ENCODE peak calls at places on chromosomes 13 and 19, in four cellular contexts. B, U, I and F are unnamed samples.
A peak's percentile ranks its signal among the peaks of the same experiment; 100 is the strongest.

GRCh38 chr19:29837448-29837961 is 25.7 kb downstream of the CCNE1 start:
- DNase-seq in I (no peak), B (no peak), U (no peak), F (no peak)

GRCh38 chr13:93262729-93263128 is 36.1 kb downstream of the GPC6 start:
- DNase-seq in I (no peak), U (no peak), B (no peak), F (no peak)

GRCh38 chr13:110617326-110618072 is 2.2 kb downstream of the NAXD start:
- DNase-seq in U (no peak), I (peak; percentile 43), B (no peak), F (no peak)

GRCh38 chr13:96899946-96900345 is 94.3 kb downstream of the OXGR1 start:
- DNase-seq in I (no peak), U (no peak), B (no peak), F (no peak)

GRCh38 chr13:42484396-42484795 is 89.6 kb upstream of the TNFSF11 start:
- DNase-seq in U (no peak), I (no peak), B (no peak), F (no peak)

GRCh38 chr19:31223805-31224534 is 125.3 kb downstream of the TSHZ3 start:
- DNase-seq in I (no peak), U (no peak), B (no peak), F (no peak)

GRCh38 chr13:110108348-110109139 is 198.4 kb downstream of the COL4A1 start:
- DNase-seq in U (peak; percentile 93), I (peak; percentile 78), B (peak; percentile 85), F (peak; percentile 51)

GRCh38 chr19:2631213-2631821 is 71.2 kb downstream of the GNG7 start:
- DNase-seq in U (no peak), B (no peak), I (no peak), F (no peak)

GRCh38 chr13:39347926-39348901 is 254.8 kb downstream of the LHFPL6 start:
- DNase-seq in B (no peak), U (peak; percentile 85), I (no peak), F (peak; percentile 13)

GRCh38 chr19:22622901-22623840 is 11.0 kb upstream of the ZNF492 start:
- DNase-seq in B (no peak), U (no peak), I (peak; percentile 44), F (no peak)

GRCh38 chr19:37987356-37988332 is 80.6 kb downstream of the SIPA1L3 start:
- DNase-seq in U (peak; percentile 88), B (no peak), I (no peak), F (no peak)

GRCh38 chr13:92137519-92137918 is 739.1 kb downstream of the GPC5 start:
- DNase-seq in I (no peak), B (no peak), U (no peak), F (no peak)

DNA sequence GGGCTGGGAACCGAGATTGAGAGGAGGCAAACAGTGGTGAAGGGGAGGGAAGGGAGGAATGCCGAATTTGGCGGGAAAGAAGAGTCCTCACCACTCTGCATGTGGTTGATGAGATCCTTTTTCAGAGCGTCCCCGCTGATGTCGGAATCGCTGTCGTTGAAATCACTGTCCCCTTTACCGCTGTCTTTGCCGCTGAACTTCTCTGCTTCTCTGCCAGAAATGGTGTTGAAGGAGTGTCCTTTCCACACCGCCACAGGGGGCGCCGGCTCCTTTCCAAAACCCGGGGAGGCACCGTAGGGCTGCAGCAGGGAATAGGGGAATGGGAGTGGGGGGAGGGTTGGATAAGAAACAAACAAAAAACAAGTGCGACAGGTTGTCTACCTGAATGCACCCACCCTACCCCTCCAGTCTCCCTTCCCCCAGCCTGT is 3.1 kb downstream of the PCDH8 start:
- DNase-seq in U (peak; percentile 79), I (no peak), B (no peak), F (peak; percentile 43)
- TF ChIP-seq CTCF in U (no peak), I (no peak), B (no peak), F (peak; percentile 54)

DNA sequence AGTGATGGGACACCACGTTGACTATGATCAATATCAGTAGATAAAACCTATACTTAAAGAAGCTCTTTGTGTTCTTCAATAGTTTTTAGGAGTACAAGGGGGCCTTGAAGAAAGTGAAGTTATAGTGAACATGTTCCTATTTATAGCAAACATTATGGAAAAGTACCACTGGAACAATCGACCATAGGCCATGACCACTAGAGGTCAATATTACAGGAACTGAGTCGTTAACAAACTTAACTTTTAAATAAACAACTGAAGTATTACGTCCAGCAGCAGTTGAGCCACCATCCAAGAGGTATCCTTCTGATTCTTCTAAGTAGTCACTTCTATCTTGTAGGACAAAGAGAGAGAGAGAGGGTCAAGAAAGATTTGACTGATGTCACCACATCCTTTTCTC is 391.0 kb upstream of the SLITRK5 start:
- DNase-seq in B (no peak), U (no peak), I (no peak), F (no peak)
- TF ChIP-seq CTCF in B (no peak), U (peak; percentile 39), I (no peak), F (peak; percentile 14)

DNA sequence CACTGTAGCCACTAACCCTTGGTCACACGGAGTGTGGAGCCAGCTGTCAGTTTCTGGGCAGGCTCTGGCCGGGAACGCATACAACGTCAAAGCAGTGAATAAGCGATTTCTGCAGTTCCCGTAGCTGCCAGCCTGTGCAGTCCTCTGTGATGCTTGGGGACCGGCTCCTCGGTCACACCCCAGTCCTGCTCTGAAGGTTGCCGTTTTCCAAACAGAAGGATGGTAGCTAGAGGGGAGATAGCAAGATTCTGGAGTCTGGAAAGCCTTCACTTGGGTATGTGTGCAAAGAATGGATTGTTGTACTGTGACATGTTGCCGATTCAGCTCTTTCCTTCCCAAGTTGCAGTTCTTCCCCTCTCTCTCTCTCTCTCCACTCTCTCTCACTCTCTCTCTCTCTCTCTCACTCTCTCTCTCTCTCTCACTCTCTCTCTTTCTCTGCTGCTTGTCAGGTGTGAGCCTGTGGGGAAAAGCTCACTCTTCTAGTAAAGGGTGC is 38.7 kb upstream of the C1QTNF9 start:
- DNase-seq in U (peak; percentile 52), B (peak; percentile 80), I (peak; percentile 39), F (peak; percentile 39)
- TF ChIP-seq CTCF in U (no peak), B (no peak), I (peak; percentile 78), F (no peak)

GRCh38 chr19:42294471-42295137 is 7.3 kb upstream of the PRR19 start:
- DNase-seq in I (no peak), U (no peak), B (no peak), F (no peak)

GRCh38 chr19:42293966-42294365 is 8.0 kb upstream of the PRR19 start:
- DNase-seq in I (no peak), B (no peak), U (no peak), F (no peak)

GRCh38 chr19:42292963-42293362 is 9.0 kb upstream of the PRR19 start:
- DNase-seq in B (no peak), U (no peak), I (no peak), F (no peak)

GRCh38 chr19:42292042-42292960 is 9.6 kb upstream of the PRR19 start:
- DNase-seq in I (no peak), B (no peak), U (no peak), F (no peak)

GRCh38 chr19:42293539-42293938 is 8.4 kb upstream of the PRR19 start:
- DNase-seq in I (no peak), B (no peak), U (peak; percentile 71), F (no peak)
- TF ChIP-seq CTCF in I (peak; percentile 25), B (no peak), U (peak; percentile 57), F (no peak)